ENCODE peak calls at places on chromosomes 16 and 17, in nine cellular contexts. R is M059J; S is sciatic nerve; Q is CD4-positive, alpha-beta memory T cell; T is epithelial cell of esophagus; K is fibroblast of the conjunctiva; Z is midbrain; U is smooth muscle cell of the brain vasculature; W is OCI-LY7. B is an unnamed sample.

GRCh38 chr17:10589553-10590145 is 40.2 kb upstream of the MYH2 start:
- DNase-seq in R (no peak), S (no peak), Q (no peak), T (no peak), K (no peak), Z (no peak), U (no peak), W (no peak), B (no peak)

GRCh38 chr17:8893059-8893458 is 25.6 kb upstream of the PIK3R6 start:
- DNase-seq in R (no peak), S (no peak), Q (no peak), T (no peak), K (no peak), Z (no peak), U (no peak), W (no peak), B (no peak)

GRCh38 chr17:17487998-17488397 is 8.2 kb downstream of the RASD1 start:
- DNase-seq in R (no peak), S (no peak), Q (no peak), T (no peak), K (no peak), Z (no peak), U (no peak), W (no peak), B (no peak)

GRCh38 chr17:64683791-64684190 is 21.7 kb upstream of the SMURF2 start:
- DNase-seq in R (peak; percentile 74), S (no peak), Q (no peak), T (no peak), K (no peak), Z (no peak), U (no peak), W (no peak), B (no peak)

GRCh38 chr16:69555437-69555836 is 10.3 kb upstream of the NFAT5 start:
- DNase-seq in R (no peak), S (no peak), Q (no peak), T (no peak), K (no peak), Z (no peak), U (no peak), W (no peak), B (no peak)

GRCh38 chr16:16992986-16993783 is 477.6 kb downstream of the XYLT1 start:
- DNase-seq in R (no peak), S (no peak), Q (peak; percentile 20), T (no peak), K (no peak), Z (no peak), U (no peak), W (peak; percentile 13), B (peak; percentile 40)

GRCh38 chr17:77770331-77771105 is 188.0 kb upstream of the TNRC6C start:
- DNase-seq in R (peak; percentile 43), S (no peak), Q (no peak), T (no peak), K (no peak), Z (no peak), U (peak; percentile 20), W (no peak), B (no peak)

GRCh38 chr16:59719121-59719520 is 985.0 kb upstream of the GOT2 start:
- DNase-seq in R (no peak), S (no peak), Q (no peak), T (peak; percentile 31), K (peak; percentile 37), Z (no peak), U (no peak), W (no peak), B (no peak)

GRCh38 chr17:63095459-63095858 is 129.4 kb downstream of the TANC2 start:
- DNase-seq in R (peak; percentile 19), S (no peak), Q (no peak), T (peak; percentile 87), K (no peak), Z (no peak), U (no peak), W (no peak), B (no peak)

GRCh38 chr17:81996232-81996756 is 18.9 kb downstream of the ASPSCR1 start:
- DNase-seq in R (no peak), S (no peak), Q (no peak), T (no peak), K (no peak), Z (no peak), U (no peak), W (no peak), B (no peak)

GRCh38 chr17:66549731-66550207 is 247.4 kb downstream of the PRKCA start:
- DNase-seq in R (peak; percentile 86), S (no peak), Q (no peak), T (peak; percentile 27), K (peak; percentile 20), Z (no peak), U (no peak), W (no peak), B (no peak)

GRCh38 chr16:83046664-83047063 is 419.9 kb downstream of the CDH13 start:
- DNase-seq in R (no peak), S (no peak), Q (no peak), T (no peak), K (no peak), Z (no peak), U (no peak), W (no peak), B (no peak)

GRCh38 chr17:3796110-3796821 is 4.7 kb downstream of the ITGAE start:
- DNase-seq in R (no peak), S (no peak), Q (peak; percentile 68), T (no peak), K (no peak), Z (no peak), U (no peak), W (no peak), B (peak; percentile 99)

GRCh38 chr16:81198635-81199034 is 39.9 kb upstream of the BCO1 start:
- DNase-seq in R (peak; percentile 38), S (no peak), Q (no peak), T (no peak), K (no peak), Z (peak; percentile 7), U (no peak), W (no peak), B (no peak)

GRCh38 chr16:72976047-72976746 is 71.7 kb downstream of the ZFHX3 start:
- DNase-seq in R (no peak), S (no peak), Q (no peak), T (no peak), K (no peak), Z (no peak), U (no peak), W (no peak), B (no peak)